ENCODE peak calls at places on chromosomes 7 and 10, in nine cellular contexts. S is uterus, G is foreskin fibroblast, F is cardiac fibroblast, Y is adrenal gland, P is cardiac muscle cell, M is fibroblast of mammary gland, E is fibroblast of pulmonary artery, O is NB4. N is an unnamed sample.

GRCh38 chr10:79106651-79107050 is 37.9 kb downstream of the ZMIZ1 start:
- DNase-seq in S (no peak), G (no peak), F (no peak), Y (no peak), P (no peak), M (no peak), E (no peak), O (no peak), N (no peak)

GRCh38 chr7:27046854-27047549 is 48.8 kb downstream of the HOXA1 start:
- DNase-seq in S (no peak), G (peak), F (peak), Y (no peak), P (peak), M (peak), E (peak), O (peak), N (peak)

GRCh38 chr7:46932656-46933424 is 649.1 kb downstream of the TNS3 start:
- DNase-seq in S (peak), G (peak), F (peak), Y (peak), P (peak), M (peak), E (peak), O (peak), N (peak)

GRCh38 chr7:141668853-141669252 is 33.1 kb downstream of the DENND11 start:
- DNase-seq in S (no peak), G (no peak), F (no peak), Y (no peak), P (no peak), M (no peak), E (no peak), O (no peak), N (no peak)

GRCh38 chr7:64869121-64869725 is 33.9 kb upstream of the ZNF273 start:
- DNase-seq in S (no peak), G (no peak), F (no peak), Y (no peak), P (no peak), M (no peak), E (no peak), O (no peak), N (no peak)

GRCh38 chr7:152521420-152522337 is 85.9 kb upstream of the KMT2C start:
- DNase-seq in S (no peak), G (no peak), F (no peak), Y (peak), P (no peak), M (no peak), E (no peak), O (no peak), N (no peak)

GRCh38 chr10:91762878-91763277 is 35.3 kb upstream of the TNKS2 start:
- DNase-seq in S (no peak), G (no peak), F (no peak), Y (no peak), P (no peak), M (no peak), E (no peak), O (peak), N (no peak)

GRCh38 chr10:23344251-23344841 is at the start of gene C10orf67:
- DNase-seq in S (peak), G (peak), F (peak), Y (peak), P (peak), M (peak), E (peak), O (no peak), N (peak)

GRCh38 chr7:93461350-93461749 is 113.2 kb downstream of the CALCR start:
- DNase-seq in S (no peak), G (no peak), F (no peak), Y (no peak), P (no peak), M (no peak), E (no peak), O (peak), N (no peak)

GRCh38 chr7:135386181-135386580 is 123.7 kb downstream of the CNOT4 start:
- DNase-seq in S (no peak), G (no peak), F (peak), Y (no peak), P (no peak), M (peak), E (peak), O (no peak), N (peak)

GRCh38 chr7:2954433-2954853 is 89.2 kb downstream of the CARD11 start:
- DNase-seq in S (no peak), G (no peak), F (no peak), Y (no peak), P (no peak), M (no peak), E (no peak), O (peak), N (no peak)

GRCh38 chr7:107046511-107047259 is 2.2 kb downstream of the PRKAR2B start:
- DNase-seq in S (no peak), G (no peak), F (no peak), Y (no peak), P (no peak), M (no peak), E (no peak), O (no peak), N (no peak)

GRCh38 chr10:108789911-108790310 is 1133.4 kb downstream of the XPNPEP1 start:
- DNase-seq in S (no peak), G (peak), F (peak), Y (no peak), P (peak), M (peak), E (peak), O (no peak), N (peak)

GRCh38 chr10:51397695-51398094 is 301.7 kb downstream of the CSTF2T start:
- DNase-seq in S (peak), G (peak), F (peak), Y (peak), P (peak), M (peak), E (peak), O (no peak), N (peak)

GRCh38 chr7:106717997-106718871 is 57.3 kb upstream of the CCDC71L start:
- DNase-seq in S (peak), G (peak), F (peak), Y (peak), P (peak), M (peak), E (peak), O (peak), N (peak)

GRCh38 chr7:32299133-32299702 is 191.0 kb downstream of the LSM5 start:
- DNase-seq in S (peak), G (peak), F (peak), Y (no peak), P (peak), M (no peak), E (no peak), O (no peak), N (no peak)

GRCh38 chr7:67447297-67447696 is 450.7 kb downstream of the TYW1 start:
- DNase-seq in S (no peak), G (no peak), F (no peak), Y (no peak), P (no peak), M (no peak), E (no peak), O (no peak), N (no peak)

GRCh38 chr7:141483044-141483443 is 68.2 kb upstream of the AGK start:
- DNase-seq in S (no peak), G (no peak), F (peak), Y (no peak), P (no peak), M (peak), E (no peak), O (no peak), N (no peak)

GRCh38 chr7:94511763-94512162 is 2.2 kb downstream of the CASD1 start:
- DNase-seq in S (no peak), G (no peak), F (no peak), Y (no peak), P (no peak), M (no peak), E (no peak), O (no peak), N (no peak)

GRCh38 chr10:72320676-72321247 is 34.0 kb downstream of the DNAJB12 start:
- DNase-seq in S (peak), G (peak), F (peak), Y (peak), P (peak), M (peak), E (peak), O (peak), N (peak)

GRCh38 chr7:18859331-18859730 is 258.1 kb downstream of the TWIST1 start:
- DNase-seq in S (no peak), G (no peak), F (no peak), Y (no peak), P (peak), M (peak), E (no peak), O (no peak), N (no peak)

GRCh38 chr7:129664029-129665012 is 52.8 kb downstream of the NRF1 start:
- DNase-seq in S (no peak), G (peak), F (peak), Y (no peak), P (peak), M (peak), E (peak), O (peak), N (peak)

GRCh38 chr10:35306852-35307251 is 29.5 kb upstream of the CCNY start:
- DNase-seq in S (no peak), G (peak), F (peak), Y (no peak), P (peak), M (peak), E (no peak), O (no peak), N (peak)

GRCh38 chr10:32350811-32351342 is 3.9 kb upstream of the EPC1 start:
- DNase-seq in S (no peak), G (no peak), F (no peak), Y (no peak), P (no peak), M (no peak), E (no peak), O (peak), N (no peak)

GRCh38 chr7:129657363-129657762 is 45.8 kb downstream of the NRF1 start:
- DNase-seq in S (no peak), G (no peak), F (no peak), Y (no peak), P (no peak), M (peak), E (no peak), O (no peak), N (no peak)

GRCh38 chr7:44608916-44609648 is 2.7 kb downstream of the OGDH start:
- DNase-seq in S (no peak), G (peak), F (no peak), Y (no peak), P (peak), M (peak), E (peak), O (peak), N (peak)

GRCh38 chr7:120583835-120584586 is 273.9 kb downstream of the TSPAN12 start:
- DNase-seq in S (no peak), G (peak), F (peak), Y (no peak), P (peak), M (peak), E (peak), O (no peak), N (peak)

GRCh38 chr7:120586561-120586960 is 271.4 kb downstream of the TSPAN12 start:
- DNase-seq in S (no peak), G (no peak), F (no peak), Y (no peak), P (no peak), M (no peak), E (no peak), O (no peak), N (no peak)

GRCh38 chr7:157841757-157842390 is 505.1 kb downstream of the DNAJB6 start:
- DNase-seq in S (no peak), G (no peak), F (no peak), Y (no peak), P (no peak), M (peak), E (no peak), O (no peak), N (no peak)

GRCh38 chr10:3787001-3787400 is 2.0 kb upstream of the KLF6 start:
- DNase-seq in S (no peak), G (no peak), F (peak), Y (no peak), P (no peak), M (peak), E (peak), O (no peak), N (no peak)
- H3K4me3 ChIP-seq in S (no peak), G (no peak), F (no peak), Y (no peak), P (no peak), M (no peak), E (no peak), O (no peak), N (no peak)

GRCh38 chr7:5625938-5626337 is 155.5 kb downstream of the RNF216 start:
- DNase-seq in S (no peak), G (peak), F (peak), Y (no peak), P (peak), M (peak), E (peak), O (peak), N (peak)
- TF ChIP-seq CTCF in S (no peak), G (peak), F (peak), Y (no peak), P (no peak), M (peak), E (peak), O (no peak), N (peak)

DNA sequence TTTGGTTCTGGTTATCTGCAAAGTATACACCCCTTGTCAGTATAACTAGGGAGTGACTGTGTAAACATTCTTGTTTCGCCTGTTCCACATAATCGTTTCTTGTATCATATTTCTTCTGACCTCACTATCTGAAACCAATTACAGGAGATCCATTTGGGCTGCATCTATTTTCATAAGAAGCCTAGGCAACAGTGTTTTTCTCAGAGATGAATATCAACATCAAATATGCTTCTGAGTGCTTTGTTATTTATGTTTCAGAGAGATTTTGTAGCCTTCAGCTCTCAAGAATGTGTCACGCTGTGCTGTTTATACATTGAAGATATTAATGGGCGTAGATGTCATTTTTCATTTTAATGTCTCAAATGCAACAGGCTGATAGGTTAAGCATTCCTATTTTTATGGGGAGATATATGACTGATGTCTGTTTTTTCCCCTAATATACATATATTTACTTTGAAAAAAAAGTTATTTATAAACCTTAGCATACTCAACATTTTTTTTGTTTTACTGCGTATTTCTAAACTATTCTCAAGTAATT is 115.5 kb downstream of the FOXP2 start:
- DNase-seq in S (no peak), G (peak), F (no peak), Y (no peak), P (peak), M (no peak), E (peak), O (no peak), N (peak)
- H3K4me3 ChIP-seq in S (no peak), G (no peak), F (no peak), Y (no peak), P (no peak), M (no peak), E (no peak), O (no peak), N (no peak)

DNA sequence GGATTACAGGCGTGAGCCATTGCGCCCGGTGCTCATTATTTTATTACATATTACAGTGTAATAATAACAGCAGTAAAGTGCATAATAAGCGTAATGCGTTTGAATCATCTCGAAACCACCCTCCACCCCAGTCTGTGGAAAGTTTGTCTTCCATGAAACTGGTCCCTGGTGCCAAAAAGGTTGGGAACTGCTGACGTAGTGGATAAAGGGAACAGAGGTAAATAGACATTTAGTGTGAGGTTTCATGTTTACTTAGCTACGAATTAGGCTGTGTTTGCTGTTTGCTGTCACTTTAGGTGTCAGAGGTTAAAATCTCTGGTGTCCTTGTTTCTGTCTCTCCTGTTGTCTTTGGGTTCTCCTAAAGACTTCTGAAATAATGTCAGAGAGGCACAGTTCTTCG is 60.3 kb upstream of the SLC39A12 start:
- DNase-seq in S (no peak), G (no peak), F (no peak), Y (no peak), P (no peak), M (no peak), E (no peak), O (no peak), N (no peak)
- TF ChIP-seq CTCF in S (no peak), G (no peak), F (no peak), Y (no peak), P (no peak), M (no peak), E (no peak), O (no peak), N (no peak)

DNA sequence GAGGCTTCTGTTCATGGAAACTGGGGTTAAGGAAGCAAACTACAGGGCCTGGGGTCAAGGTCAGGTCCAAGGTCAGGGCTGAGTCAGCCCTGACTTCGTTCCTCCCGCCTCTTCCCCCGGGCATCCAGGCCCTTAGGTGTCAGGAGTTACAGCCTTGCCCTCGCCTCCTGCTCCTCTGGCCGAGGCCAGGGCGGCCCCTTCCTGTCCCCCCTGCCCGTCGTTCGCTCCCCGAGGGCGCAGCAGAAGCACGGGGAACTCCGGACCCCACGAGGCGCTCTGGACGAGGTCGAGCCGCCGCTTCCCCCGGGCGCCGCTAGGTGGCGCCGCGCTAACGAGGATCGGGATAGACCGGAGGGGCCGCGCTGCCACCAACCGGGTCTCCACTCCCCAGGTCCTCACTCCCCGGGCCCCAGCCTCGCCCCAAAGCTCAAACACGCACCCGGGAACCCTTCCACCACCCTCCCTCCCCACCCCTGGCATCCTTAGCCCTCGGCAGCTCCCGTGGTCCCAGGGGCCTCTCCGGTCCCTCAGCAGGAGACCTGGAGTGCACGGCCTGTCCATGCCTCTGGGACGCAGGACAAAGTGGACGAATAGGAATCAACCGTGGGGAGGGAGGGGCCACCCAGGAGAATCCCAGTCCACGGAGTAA is 59.2 kb upstream of the MYL10 start:
- DNase-seq in S (peak), G (peak), F (peak), Y (peak), P (peak), M (peak), E (peak), O (peak), N (peak)
- H3K4me3 ChIP-seq in S (peak), G (peak), F (peak), Y (no peak), P (no peak), M (no peak), E (peak), O (peak), N (peak)

GRCh38 chr7:40704172-40704571 is 569.4 kb downstream of the SUGCT start:
- DNase-seq in S (no peak), G (no peak), F (no peak), Y (no peak), P (no peak), M (no peak), E (no peak), O (peak), N (no peak)
- TF ChIP-seq CTCF in S (no peak), G (no peak), F (peak), Y (no peak), P (no peak), M (peak), E (no peak), O (peak), N (no peak)

N was measured in AG10803.